ENCODE peak calls at places on chromosomes 12 and 14, in five cellular contexts. U, O, R, F and W are unnamed samples. For H3K27me3, the result is how much of the 10 kb centered on the place peaks cover.

GRCh38 chr14:103538291-103539055 is 9.5 kb downstream of the TRMT61A start:
- DNase-seq in U (peak), O (peak), R (no peak), F (no peak), W (no peak)

GRCh38 chr12:48969847-48970701 is 1.5 kb downstream of the WNT10B start:
- DNase-seq in U (peak), O (no peak), R (no peak), F (no peak), W (no peak)

GRCh38 chr12:120032242-120032641 is 43.2 kb downstream of the BICDL1 start:
- DNase-seq in U (no peak), O (no peak), R (no peak), F (no peak), W (no peak)

GRCh38 chr12:52949413-52950331 is 754 bp downstream of the KRT18 start:
- DNase-seq in U (peak), O (no peak), R (peak), F (no peak), W (peak)

GRCh38 chr12:128111333-128111732 is 155.6 kb upstream of the TMEM132C start:
- DNase-seq in U (no peak), O (no peak), R (no peak), F (no peak), W (no peak)

GRCh38 chr12:76489737-76490136 is 69.8 kb downstream of the OSBPL8 start:
- DNase-seq in U (no peak), O (no peak), R (no peak), F (no peak), W (no peak)

GRCh38 chr14:38143170-38143569 is 64.5 kb upstream of the SSTR1 start:
- DNase-seq in U (no peak), O (no peak), R (no peak), F (no peak), W (no peak)

GRCh38 chr14:55721353-55721752 is 141.3 kb downstream of the KTN1 start:
- DNase-seq in U (no peak), O (no peak), R (no peak), F (no peak), W (peak)

GRCh38 chr12:49293056-49293956 is 1.6 kb upstream of the PRPH start:
- DNase-seq in U (no peak), O (peak), R (peak), F (peak), W (no peak)

GRCh38 chr12:100498141-100498540 is 24.5 kb downstream of the NR1H4 start:
- DNase-seq in U (no peak), O (no peak), R (no peak), F (no peak), W (no peak)

GRCh38 chr14:102893452-102893851 is 29.0 kb upstream of the AMN start:
- DNase-seq in U (no peak), O (no peak), R (peak), F (no peak), W (peak)

GRCh38 chr12:89181271-89181920 is 170.9 kb downstream of the DUSP6 start:
- DNase-seq in U (no peak), O (no peak), R (no peak), F (no peak), W (no peak)

GRCh38 chr12:49369723-49370145 is 2.5 kb downstream of the SPATS2 start:
- DNase-seq in U (no peak), O (no peak), R (peak), F (no peak), W (no peak)

GRCh38 chr12:79549531-79550271 is 141.1 kb downstream of the PAWR start:
- DNase-seq in U (no peak), O (no peak), R (no peak), F (no peak), W (no peak)

GRCh38 chr14:100116134-100116533 is 43.3 kb downstream of the DEGS2 start:
- DNase-seq in U (no peak), O (no peak), R (no peak), F (no peak), W (no peak)

GRCh38 chr14:89828473-89829200 is 125.9 kb downstream of the EFCAB11 start:
- DNase-seq in U (no peak), O (no peak), R (no peak), F (no peak), W (no peak)

GRCh38 chr12:49549735-49550710 is 11.2 kb downstream of the KCNH3 start:
- DNase-seq in U (no peak), O (no peak), R (no peak), F (no peak), W (no peak)

GRCh38 chr12:63917477-63917862 is 73.0 kb downstream of the SRGAP1 start:
- DNase-seq in U (no peak), O (no peak), R (no peak), F (no peak), W (no peak)

GRCh38 chr12:47835017-47835830 is 15.5 kb upstream of the HDAC7 start:
- DNase-seq in U (no peak), O (no peak), R (no peak), F (no peak), W (no peak)

GRCh38 chr12:28967426-28967825 is 181.7 kb upstream of the FAR2 start:
- DNase-seq in U (no peak), O (no peak), R (no peak), F (no peak), W (no peak)

GRCh38 chr12:321606-322326 is 59.1 kb upstream of the SLC6A13 start:
- DNase-seq in U (no peak), O (no peak), R (no peak), F (no peak), W (no peak)
- H3K27ac ChIP-seq in U (no peak), O (no peak), R (no peak), F (no peak), W (no peak)

GRCh38 chr12:12521923-12522322 is 40.7 kb downstream of the DUSP16 start:
- DNase-seq in U (no peak), O (no peak), R (no peak), F (no peak), W (no peak)

GRCh38 chr12:12518919-12519318 is 43.7 kb downstream of the DUSP16 start:
- DNase-seq in U (no peak), O (no peak), R (no peak), F (no peak), W (no peak)

GRCh38 chr12:12519599-12519998 is 43.1 kb downstream of the DUSP16 start:
- DNase-seq in U (no peak), O (no peak), R (no peak), F (no peak), W (no peak)

GRCh38 chr12:12520278-12520677 is 42.4 kb downstream of the DUSP16 start:
- DNase-seq in U (no peak), O (no peak), R (no peak), F (no peak), W (no peak)

DNA sequence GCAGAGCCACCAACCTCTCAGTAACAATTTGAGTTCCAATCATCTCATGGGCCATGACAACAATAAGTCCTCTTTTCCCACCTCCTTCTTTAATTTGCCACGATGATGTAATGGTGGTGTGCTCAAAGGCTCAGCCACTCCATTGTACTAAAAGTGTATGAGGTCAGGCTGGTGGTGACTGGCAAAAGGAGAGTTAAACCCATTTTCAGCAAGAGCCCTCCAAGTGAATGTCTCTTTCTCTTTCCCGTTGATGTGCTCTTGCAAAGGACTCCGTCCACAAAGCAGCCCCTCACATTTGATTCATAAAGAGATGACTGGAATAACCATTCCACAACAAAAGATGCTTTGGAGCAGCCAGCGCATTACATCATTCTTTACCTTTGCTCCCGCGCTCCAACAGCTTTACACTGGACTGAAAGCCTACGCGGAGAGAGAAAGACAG is 41.6 kb downstream of the DUSP16 start:
- DNase-seq in U (no peak), O (no peak), R (no peak), F (no peak), W (no peak)
- H3K4me3 ChIP-seq in U (no peak), O (no peak), R (no peak), F (no peak), W (no peak)

GRCh38 chr12:125214289-125214688 is 149.1 kb downstream of the AACS start:
- DNase-seq in U (no peak), O (no peak), R (no peak), F (no peak), W (no peak)

GRCh38 chr12:125210104-125210755 is 145.0 kb downstream of the AACS start:
- DNase-seq in U (no peak), O (no peak), R (no peak), F (no peak), W (no peak)

GRCh38 chr12:125211464-125211863 is 146.2 kb downstream of the AACS start:
- DNase-seq in U (no peak), O (no peak), R (no peak), F (no peak), W (no peak)

GRCh38 chr12:125206757-125207156 is 141.5 kb downstream of the AACS start:
- DNase-seq in U (no peak), O (no peak), R (no peak), F (no peak), W (no peak)

DNA sequence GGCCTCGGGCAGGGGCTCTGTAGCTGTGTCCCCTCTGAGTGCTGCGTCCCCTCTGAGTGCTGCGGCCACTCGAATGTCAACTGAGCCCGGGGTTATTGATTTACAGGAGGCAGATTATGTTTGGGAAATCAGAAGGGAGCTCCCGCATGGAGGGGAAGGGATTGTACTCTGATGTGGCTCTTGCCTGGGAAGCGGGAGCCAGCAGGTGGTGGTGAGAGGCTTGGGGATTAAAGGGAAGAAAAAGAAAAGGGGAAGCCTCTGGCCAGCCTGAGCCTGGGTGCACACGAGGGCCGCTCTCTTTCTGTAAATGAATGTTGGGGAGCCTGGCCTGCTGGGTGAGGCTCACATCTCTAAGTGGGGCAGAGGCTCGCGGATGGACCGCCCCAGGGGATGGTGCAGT is 143.7 kb downstream of the AACS start:
- DNase-seq in U (no peak), O (no peak), R (no peak), F (no peak), W (no peak)
- H3K27me3 ChIP-seq in U (under half), O (half or more), R (under half), F (under half), W (under half)

GRCh38 chr12:109761631-109761950 is 48.0 kb downstream of the FAM222A start:
- DNase-seq in U (peak), O (no peak), R (no peak), F (no peak), W (peak)

GRCh38 chr12:109759595-109759994 is 46.0 kb downstream of the FAM222A start:
- DNase-seq in U (peak), O (peak), R (no peak), F (no peak), W (no peak)

GRCh38 chr12:109760930-109761630 is 47.5 kb downstream of the FAM222A start:
- DNase-seq in U (peak), O (no peak), R (no peak), F (no peak), W (no peak)

GRCh38 chr12:109759076-109759420 is 45.4 kb downstream of the FAM222A start:
- DNase-seq in U (peak), O (no peak), R (no peak), F (no peak), W (no peak)

DNA sequence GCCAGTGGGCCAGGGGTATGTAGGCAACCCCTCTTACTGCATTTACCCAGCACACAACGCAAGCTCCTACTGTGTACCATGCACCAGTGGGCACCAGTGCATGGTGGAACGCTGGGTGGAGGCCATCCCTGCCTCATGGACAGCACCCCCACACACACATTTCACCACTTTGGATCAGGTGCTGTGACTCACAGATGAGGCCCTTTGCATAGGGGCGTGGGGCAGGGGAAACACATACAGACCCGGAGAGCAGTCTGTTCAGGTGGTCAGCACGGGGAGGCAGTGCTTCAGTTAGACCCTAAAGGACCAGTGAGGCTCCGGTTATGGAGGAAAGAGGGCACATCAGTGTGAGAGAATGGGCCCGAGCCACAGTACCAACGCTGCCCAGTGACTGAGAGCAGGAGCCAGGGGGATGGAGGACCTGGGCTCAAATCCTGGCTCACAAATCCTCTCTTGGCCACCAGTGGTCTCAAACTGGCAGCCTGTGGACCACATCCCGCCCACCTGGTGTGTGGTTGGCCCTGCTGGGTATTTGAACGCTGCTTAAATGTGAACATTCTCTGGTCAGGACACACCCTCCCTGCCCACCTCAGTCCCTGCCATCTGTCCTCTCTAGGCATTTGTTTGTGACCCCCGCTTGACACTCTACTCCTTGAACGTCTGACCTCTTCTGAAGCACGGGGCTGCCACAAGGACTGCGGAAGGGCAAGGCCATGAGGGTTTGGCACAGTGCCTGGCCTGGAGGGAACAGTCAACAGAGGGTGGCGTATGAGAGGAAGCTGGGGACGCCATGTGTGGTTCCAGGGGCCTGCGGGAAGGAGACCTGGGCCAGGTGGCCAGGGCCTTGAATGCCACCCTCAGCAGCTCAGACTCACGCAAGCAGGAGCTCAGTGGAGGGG is 46.7 kb downstream of the FAM222A start:
- DNase-seq in U (peak), O (peak), R (no peak), F (no peak), W (no peak)
- H3K27ac ChIP-seq in U (no peak), O (peak), R (no peak), F (no peak), W (no peak)

GRCh38 chr12:57240069-57240921 is 10.7 kb downstream of the STAC3 start:
- DNase-seq in U (peak), O (no peak), R (no peak), F (no peak), W (peak)

GRCh38 chr12:57241556-57242310 is 9.3 kb downstream of the STAC3 start:
- DNase-seq in U (no peak), O (no peak), R (no peak), F (no peak), W (no peak)

GRCh38 chr12:57239587-57240068 is 10.1 kb downstream of the SHMT2 start:
- DNase-seq in U (no peak), O (no peak), R (no peak), F (no peak), W (no peak)

GRCh38 chr12:57242329-57242690 is 8.7 kb downstream of the STAC3 start:
- DNase-seq in U (no peak), O (peak), R (no peak), F (no peak), W (no peak)

DNA sequence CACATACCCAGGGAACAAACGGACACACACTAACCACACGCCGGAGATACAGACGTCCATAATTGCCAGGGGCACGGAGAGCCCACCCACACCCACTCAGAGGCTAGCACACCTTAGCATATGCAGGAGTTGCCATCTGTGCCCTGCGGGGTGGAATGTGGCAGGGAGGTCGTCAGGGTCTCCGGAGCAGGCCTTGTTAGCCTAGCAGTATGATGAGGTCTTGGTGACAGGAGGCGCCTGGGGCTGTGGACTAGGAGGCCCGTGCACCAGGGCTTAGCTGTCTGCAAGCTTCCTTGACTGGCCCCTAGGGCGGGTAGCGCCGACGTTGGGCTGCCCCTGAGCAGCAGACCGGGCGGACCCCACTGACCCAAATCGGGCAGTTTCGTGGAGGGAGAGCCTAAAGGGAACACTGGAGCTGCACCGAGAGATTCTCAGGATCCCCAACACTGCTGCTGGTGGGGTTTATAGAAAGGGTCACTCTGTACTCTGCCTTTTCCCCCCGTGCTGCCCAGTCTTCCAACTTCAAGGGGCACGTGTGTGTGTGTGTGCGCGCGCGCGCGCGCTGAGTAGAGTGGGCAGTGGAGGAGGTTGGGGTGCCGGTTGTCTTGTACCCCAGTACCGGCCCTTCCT is 9.9 kb downstream of the STAC3 start:
- DNase-seq in U (no peak), O (no peak), R (no peak), F (no peak), W (no peak)
- H3K4me3 ChIP-seq in U (peak), O (no peak), R (no peak), F (peak), W (peak)

GRCh38 chr12:2647186-2647585 is 147.6 kb upstream of the FKBP4 start:
- DNase-seq in U (no peak), O (no peak), R (no peak), F (no peak), W (no peak)
- H3K27me3 ChIP-seq in U (under half), O (under half), R (under half), F (under half), W (under half)

DNA sequence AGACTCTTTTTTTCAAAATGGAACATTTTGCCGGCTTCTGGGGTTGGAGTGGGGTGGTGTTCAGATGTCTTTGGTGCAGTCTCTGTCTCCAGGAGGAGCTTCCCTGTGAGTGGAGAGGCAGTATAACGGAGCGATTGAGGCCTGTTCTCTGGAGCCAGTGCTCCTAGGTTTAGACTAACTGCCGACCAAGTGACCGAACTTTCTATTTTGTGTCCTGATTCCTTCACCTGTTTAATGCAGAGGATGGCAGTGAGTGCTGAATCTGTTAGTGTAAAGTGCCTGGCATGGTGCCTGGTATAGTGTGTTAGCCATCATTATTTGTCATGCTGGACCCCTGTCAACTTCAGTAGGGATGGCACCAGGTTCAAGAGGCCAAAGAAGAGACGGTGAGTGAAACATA is 117.9 kb downstream of the ADCK1 start:
- DNase-seq in U (no peak), O (no peak), R (no peak), F (no peak), W (no peak)
- H3K27ac ChIP-seq in U (no peak), O (no peak), R (no peak), F (no peak), W (no peak)

DNA sequence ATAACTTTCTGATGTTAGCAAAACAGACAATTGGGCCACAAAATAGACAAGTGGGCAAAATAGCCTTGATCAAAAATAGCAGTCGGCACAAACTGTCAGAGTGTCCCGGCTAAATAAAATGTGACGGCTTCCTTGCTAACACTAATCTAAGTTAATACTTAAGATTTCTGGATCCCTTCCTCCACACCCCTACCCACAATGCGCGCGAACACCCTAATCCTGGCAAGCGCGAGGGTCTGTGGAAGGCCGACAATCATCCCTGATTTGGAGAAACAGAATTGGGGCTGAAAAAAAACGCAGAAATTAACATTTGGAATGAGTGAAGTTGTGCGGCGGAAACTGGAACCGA is 489 bp downstream of the CEP290 start:
- DNase-seq in U (no peak), O (no peak), R (no peak), F (no peak), W (no peak)
- H3K4me3 ChIP-seq in U (peak), O (peak), R (peak), F (peak), W (peak)

DNA sequence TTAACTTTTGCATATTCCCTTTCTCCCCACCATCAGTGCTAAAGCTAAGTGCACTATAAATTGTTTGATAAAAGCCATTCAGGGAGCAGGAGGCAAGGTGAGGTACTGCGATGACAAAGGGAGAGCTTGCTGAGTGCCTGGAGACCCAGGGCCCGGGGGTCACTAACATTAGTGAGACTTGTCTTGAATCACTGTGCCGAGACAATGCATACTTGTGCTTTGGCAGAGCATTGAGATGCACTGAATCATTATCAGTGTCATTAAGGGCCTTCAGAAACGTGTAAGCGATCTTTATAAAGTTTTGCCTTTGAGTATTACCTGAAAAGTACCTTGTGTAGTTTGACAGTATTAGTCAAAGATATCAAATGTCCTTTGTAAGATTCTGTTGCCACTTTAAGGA is 447.5 kb downstream of the PCNX1 start:
- DNase-seq in U (no peak), O (no peak), R (no peak), F (no peak), W (no peak)
- H3K27me3 ChIP-seq in U (under half), O (under half), R (under half), F (under half), W (under half)